ENCODE peak calls at places on chromosomes 7 and 10, in nine cellular contexts. C, X, F, L, B, G, T, M and R are unnamed samples.
A peak's percentile ranks its signal among the peaks of the same experiment; 100 is the strongest.

GRCh38 chr7:158829342-158830210 is at the start of gene ESYT2:
- DNase-seq in C (peak; percentile 79), X (peak; percentile 83), F (peak; percentile 98), L (peak; percentile 94), B (peak; percentile 64), G (peak; percentile 96), T (peak; percentile 82), M (peak; percentile 71), R (peak; percentile 86)

GRCh38 chr7:39405591-39405990 is 160.6 kb upstream of the YAE1 start:
- DNase-seq in C (no peak), X (no peak), F (no peak), L (no peak), B (no peak), G (no peak), T (no peak), M (no peak), R (no peak)

GRCh38 chr7:79245623-79246249 is 207.7 kb downstream of the MAGI2 start:
- DNase-seq in C (no peak), X (no peak), F (no peak), L (no peak), B (no peak), G (no peak), T (no peak), M (no peak), R (no peak)

GRCh38 chr7:141072548-141073172 is 1.2 kb upstream of the TMEM178B start:
- DNase-seq in C (no peak), X (peak; percentile 10), F (no peak), L (peak; percentile 41), B (no peak), G (peak; percentile 49), T (no peak), M (peak; percentile 12), R (peak; percentile 66)

GRCh38 chr7:93350338-93350737 is 118.2 kb downstream of the VPS50 start:
- DNase-seq in C (no peak), X (no peak), F (no peak), L (no peak), B (no peak), G (no peak), T (no peak), M (no peak), R (no peak)

GRCh38 chr7:30699706-30700495 is 17.6 kb upstream of the CRHR2 start:
- DNase-seq in C (no peak), X (no peak), F (no peak), L (no peak), B (no peak), G (no peak), T (no peak), M (no peak), R (no peak)

GRCh38 chr7:47826754-47827153 is 121.5 kb downstream of the PKD1L1 start:
- DNase-seq in C (no peak), X (no peak), F (no peak), L (no peak), B (no peak), G (no peak), T (no peak), M (no peak), R (no peak)

GRCh38 chr7:131336956-131337355 is 9.3 kb downstream of the MKLN1 start:
- DNase-seq in C (no peak), X (no peak), F (no peak), L (no peak), B (no peak), G (no peak), T (no peak), M (no peak), R (no peak)

GRCh38 chr7:131525820-131526219 is 30.6 kb downstream of the PODXL start:
- DNase-seq in C (no peak), X (no peak), F (no peak), L (no peak), B (no peak), G (no peak), T (no peak), M (no peak), R (no peak)

GRCh38 chr7:90383879-90384278 is 19.4 kb upstream of the CLDN12 start:
- DNase-seq in C (no peak), X (no peak), F (no peak), L (no peak), B (no peak), G (no peak), T (no peak), M (no peak), R (no peak)

GRCh38 chr10:114881916-114882315 is 56.1 kb upstream of the TRUB1 start:
- DNase-seq in C (no peak), X (no peak), F (no peak), L (no peak), B (no peak), G (no peak), T (no peak), M (no peak), R (no peak)